ENCODE peak calls at places on chromosomes 12 and 14, in six cellular contexts. D is heart left ventricle; X is CD8-positive, alpha-beta memory T cell; C is DND-41; S is neuronal stem cell; L is tibial artery. E is an unnamed sample.

GRCh38 chr14:56482306-56482705 is 97.3 kb upstream of the TMEM260 start:
- DNase-seq in D (no peak), X (no peak), C (peak), S (no peak), L (no peak), E (no peak)

GRCh38 chr12:3122841-3123678 is 45.9 kb downstream of the TSPAN9 start:
- DNase-seq in D (peak), X (no peak), C (no peak), S (no peak), L (peak), E (no peak)

GRCh38 chr14:56846970-56847928 is 37.0 kb upstream of the OTX2 start:
- DNase-seq in D (no peak), X (no peak), C (no peak), S (no peak), L (no peak), E (no peak)

GRCh38 chr12:77204055-77204454 is 138.7 kb upstream of the E2F7 start:
- DNase-seq in D (no peak), X (no peak), C (no peak), S (no peak), L (no peak), E (no peak)

GRCh38 chr14:76348898-76349297 is 27.0 kb upstream of the ESRRB start:
- DNase-seq in D (peak), X (no peak), C (no peak), S (peak), L (peak), E (no peak)

GRCh38 chr12:116249938-116250337 is 27.6 kb downstream of the MED13L start:
- DNase-seq in D (no peak), X (no peak), C (no peak), S (no peak), L (no peak), E (no peak)

GRCh38 chr12:123916729-123917128 is 55.9 kb downstream of the CCDC92 start:
- DNase-seq in D (no peak), X (no peak), C (no peak), S (no peak), L (no peak), E (no peak)

GRCh38 chr14:79571361-79571760 is 639.9 kb downstream of the DIO2 start:
- DNase-seq in D (no peak), X (no peak), C (no peak), S (no peak), L (no peak), E (no peak)

GRCh38 chr14:65927871-65928270 is 515.3 kb downstream of the FUT8 start:
- DNase-seq in D (no peak), X (peak), C (peak), S (no peak), L (no peak), E (peak)

GRCh38 chr12:67827820-67828383 is 161.3 kb upstream of the IFNG-AS1 start:
- DNase-seq in D (peak), X (no peak), C (no peak), S (no peak), L (peak), E (peak)

GRCh38 chr14:101907619-101908018 is 56.8 kb upstream of the DYNC1H1 start:
- DNase-seq in D (no peak), X (no peak), C (no peak), S (no peak), L (no peak), E (no peak)

GRCh38 chr14:66496188-66496807 is 10.1 kb downstream of the CCDC196 start:
- DNase-seq in D (no peak), X (no peak), C (no peak), S (no peak), L (no peak), E (no peak)

GRCh38 chr14:64928239-64929002 is 14.1 kb downstream of the GPX2 start:
- DNase-seq in D (no peak), X (no peak), C (peak), S (no peak), L (no peak), E (peak)

GRCh38 chr14:66405158-66405557 is 81.0 kb upstream of the CCDC196 start:
- DNase-seq in D (no peak), X (no peak), C (no peak), S (no peak), L (no peak), E (no peak)

GRCh38 chr12:123150804-123151678 is at the start of gene PITPNM2:
- DNase-seq in D (peak), X (peak), C (peak), S (peak), L (peak), E (peak)

GRCh38 chr12:51941669-51942455 is 9.6 kb upstream of the ACVR1B start:
- DNase-seq in D (no peak), X (no peak), C (no peak), S (no peak), L (no peak), E (no peak)

GRCh38 chr14:50954811-50955372 is 10.6 kb upstream of the PYGL start:
- DNase-seq in D (no peak), X (no peak), C (no peak), S (no peak), L (no peak), E (no peak)

GRCh38 chr14:62914025-62914424 is 131.2 kb downstream of the KCNH5 start:
- DNase-seq in D (no peak), X (no peak), C (no peak), S (no peak), L (no peak), E (no peak)

GRCh38 chr14:36976571-36977023 is 195.8 kb downstream of the SLC25A21 start:
- DNase-seq in D (no peak), X (no peak), C (no peak), S (no peak), L (no peak), E (no peak)

GRCh38 chr14:60807971-60808370 is 73.4 kb downstream of the MNAT1 start:
- DNase-seq in D (no peak), X (no peak), C (no peak), S (no peak), L (no peak), E (no peak)

GRCh38 chr14:93536945-93537344 is 106.2 kb downstream of the UNC79 start:
- DNase-seq in D (no peak), X (no peak), C (no peak), S (no peak), L (no peak), E (no peak)

GRCh38 chr12:110934093-110934852 is 13.9 kb upstream of the MYL2 start:
- DNase-seq in D (peak), X (no peak), C (no peak), S (no peak), L (no peak), E (no peak)

GRCh38 chr12:54277823-54278276 is 2.1 kb downstream of the CBX5 start:
- DNase-seq in D (no peak), X (no peak), C (no peak), S (no peak), L (no peak), E (no peak)

GRCh38 chr14:79583738-79584405 is 627.4 kb downstream of the DIO2 start:
- DNase-seq in D (no peak), X (no peak), C (no peak), S (no peak), L (no peak), E (no peak)

GRCh38 chr14:68502196-68502595 is 290.7 kb downstream of the ZFP36L1 start:
- DNase-seq in D (no peak), X (no peak), C (no peak), S (no peak), L (no peak), E (no peak)

GRCh38 chr12:46946137-46946536 is 120.3 kb upstream of the SLC38A4 start:
- DNase-seq in D (no peak), X (no peak), C (no peak), S (no peak), L (no peak), E (no peak)

GRCh38 chr12:113990548-113991223 is 24.6 kb upstream of the RBM19 start:
- DNase-seq in D (no peak), X (no peak), C (peak), S (no peak), L (no peak), E (no peak)

GRCh38 chr12:95182868-95183415 is 34.3 kb downstream of the FGD6 start:
- DNase-seq in D (no peak), X (no peak), C (no peak), S (no peak), L (no peak), E (no peak)

GRCh38 chr14:38731962-38732361 is 371.1 kb downstream of the SEC23A start:
- DNase-seq in D (no peak), X (no peak), C (no peak), S (no peak), L (no peak), E (no peak)

GRCh38 chr12:5438671-5439200 is 6.8 kb downstream of the NTF3 start:
- DNase-seq in D (no peak), X (no peak), C (no peak), S (no peak), L (no peak), E (no peak)

GRCh38 chr12:124509676-124510300 is 57.6 kb downstream of the NCOR2 start:
- DNase-seq in D (peak), X (no peak), C (no peak), S (no peak), L (peak), E (no peak)

GRCh38 chr14:63996575-63997220 is 143.9 kb downstream of the SYNE2 start:
- DNase-seq in D (no peak), X (no peak), C (no peak), S (no peak), L (no peak), E (no peak)

GRCh38 chr14:22010532-22011242 is 337.1 kb upstream of the OR4E1 start:
- DNase-seq in D (no peak), X (no peak), C (no peak), S (no peak), L (no peak), E (no peak)

GRCh38 chr14:61603736-61604135 is 91.6 kb upstream of the HIF1A start:
- DNase-seq in D (no peak), X (no peak), C (no peak), S (no peak), L (no peak), E (no peak)

GRCh38 chr14:23022849-23023499 is 11.7 kb downstream of the PSMB5 start:
- DNase-seq in D (no peak), X (no peak), C (no peak), S (no peak), L (no peak), E (no peak)
- H3K27ac ChIP-seq in D (no peak), X (no peak), C (no peak), S (no peak), L (no peak), E (no peak)

DNA sequence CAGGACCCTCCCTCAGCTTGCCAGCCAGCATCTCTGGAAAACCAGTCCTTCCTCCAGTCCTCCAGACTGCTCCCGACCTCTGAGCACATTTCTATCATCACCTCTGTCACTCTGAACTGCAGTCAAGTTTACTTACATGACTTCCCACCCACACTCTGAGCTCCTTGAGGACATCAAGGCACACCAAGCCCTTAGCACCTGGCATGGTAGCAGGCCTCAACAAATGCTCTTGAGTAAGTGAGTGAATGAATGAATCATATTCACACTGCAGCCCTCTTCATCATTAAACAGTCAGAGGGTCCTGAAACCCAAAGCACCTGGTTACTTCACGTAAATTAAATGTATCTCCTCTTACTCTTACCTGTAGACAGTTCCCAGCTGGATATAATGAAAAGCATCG is 35.1 kb downstream of the NT5DC3 start:
- DNase-seq in D (no peak), X (no peak), C (no peak), S (no peak), L (no peak), E (no peak)
- H3K27ac ChIP-seq in D (no peak), X (no peak), C (no peak), S (no peak), L (peak), E (no peak)

GRCh38 chr12:112176321-112177010 is 51.1 kb downstream of the TRAFD1 start:
- DNase-seq in D (no peak), X (no peak), C (no peak), S (no peak), L (no peak), E (no peak)
- H3K27ac ChIP-seq in D (no peak), X (no peak), C (no peak), S (no peak), L (no peak), E (no peak)

GRCh38 chr12:120696599-120696998 is 9.7 kb downstream of the MLEC start:
- DNase-seq in D (no peak), X (no peak), C (no peak), S (no peak), L (no peak), E (no peak)

GRCh38 chr12:120697344-120697743 is 10.4 kb downstream of the MLEC start:
- DNase-seq in D (no peak), X (no peak), C (no peak), S (no peak), L (no peak), E (no peak)

GRCh38 chr12:120698677-120699076 is 11.6 kb upstream of the UNC119B start:
- DNase-seq in D (peak), X (no peak), C (no peak), S (no peak), L (no peak), E (no peak)

GRCh38 chr12:120700863-120701262 is 9.4 kb upstream of the UNC119B start:
- DNase-seq in D (no peak), X (no peak), C (no peak), S (no peak), L (no peak), E (no peak)

DNA sequence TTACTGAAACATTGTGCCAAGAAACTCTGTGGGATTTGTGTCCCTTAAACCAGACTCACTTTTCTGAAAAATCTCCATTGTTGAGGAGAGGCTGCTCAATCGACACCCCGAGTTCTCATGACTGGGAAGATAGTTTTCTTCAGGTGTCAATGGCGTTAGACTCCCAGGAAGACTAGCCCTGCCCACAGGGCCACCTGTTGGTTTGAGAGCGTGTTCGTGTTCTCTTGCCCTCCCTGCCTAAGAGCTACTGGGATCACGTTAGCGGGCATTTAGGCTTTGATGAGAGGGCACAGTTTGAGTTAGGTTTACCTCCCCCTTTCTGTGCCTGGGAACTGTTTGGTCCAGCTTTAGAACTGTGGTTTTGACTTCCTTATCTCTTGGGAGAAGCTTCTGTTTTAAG is 10.7 kb upstream of the UNC119B start:
- DNase-seq in D (no peak), X (no peak), C (no peak), S (no peak), L (no peak), E (no peak)
- H3K27ac ChIP-seq in D (peak), X (no peak), C (peak), S (no peak), L (no peak), E (no peak)

GRCh38 chr14:91305650-91306431 is 61.3 kb upstream of the GPR68 start:
- DNase-seq in D (no peak), X (no peak), C (no peak), S (no peak), L (no peak), E (no peak)

GRCh38 chr14:91303924-91304229 is 59.4 kb upstream of the GPR68 start:
- DNase-seq in D (no peak), X (no peak), C (no peak), S (no peak), L (no peak), E (no peak)

GRCh38 chr14:91302391-91302790 is 57.9 kb upstream of the GPR68 start:
- DNase-seq in D (no peak), X (no peak), C (no peak), S (no peak), L (no peak), E (no peak)

GRCh38 chr14:91300957-91301356 is 56.5 kb upstream of the GPR68 start:
- DNase-seq in D (no peak), X (no peak), C (no peak), S (no peak), L (no peak), E (no peak)

DNA sequence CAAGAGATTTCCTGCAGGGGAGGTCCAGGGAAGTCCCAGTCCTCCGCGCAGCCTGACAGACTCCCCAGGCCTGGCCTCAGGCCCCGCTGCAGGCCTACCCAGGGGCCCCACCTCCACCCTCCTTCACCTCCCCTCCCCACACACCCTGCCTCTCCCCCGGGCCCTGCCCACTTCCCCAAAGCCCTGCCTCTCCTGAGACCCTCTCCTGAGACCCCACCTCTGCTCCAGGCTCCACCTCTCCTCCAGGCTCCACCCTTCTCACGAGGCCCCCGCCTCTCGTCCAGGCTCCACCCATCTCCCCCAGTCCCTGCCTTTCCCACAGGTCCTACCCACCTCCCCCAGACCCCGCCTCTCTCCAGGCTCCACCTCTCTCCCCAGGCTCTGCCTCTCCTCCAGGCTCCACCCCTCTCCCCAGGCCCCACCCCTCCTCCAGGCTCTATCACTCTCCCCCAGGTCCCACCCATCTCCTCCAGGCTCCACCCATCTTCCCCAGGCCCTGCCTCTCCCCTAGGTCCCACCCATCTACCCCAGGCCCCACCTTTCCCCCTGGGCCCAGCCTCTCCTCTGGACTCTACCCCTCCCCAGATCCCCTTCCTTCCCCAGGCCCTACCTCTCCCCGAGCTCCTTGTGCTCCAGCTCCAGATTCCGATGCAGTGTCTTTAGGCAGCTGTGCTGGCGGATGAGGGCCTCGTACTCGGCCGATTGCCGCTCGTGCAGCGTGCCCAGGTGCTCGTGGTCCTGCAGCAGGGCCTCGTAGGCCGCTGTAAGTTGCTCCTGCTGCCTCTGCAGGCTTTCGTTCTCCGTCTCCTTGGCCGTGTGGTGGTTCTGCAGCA is 58.8 kb upstream of the GPR68 start:
- DNase-seq in D (peak), X (peak), C (peak), S (peak), L (no peak), E (no peak)
- H3K27ac ChIP-seq in D (no peak), X (no peak), C (no peak), S (peak), L (no peak), E (peak)

GRCh38 chr14:90521121-90521929 is 124.5 kb downstream of the CALM1 start:
- DNase-seq in D (peak), X (no peak), C (no peak), S (no peak), L (no peak), E (no peak)
- H3K27ac ChIP-seq in D (peak), X (no peak), C (no peak), S (no peak), L (peak), E (no peak)